ENCODE peak calls at places on chromosomes 7 and 10, in four cellular contexts. R is mesendoderm; E is cardiac fibroblast; T is effector CD4-positive, alpha-beta T cell. Q is an unnamed sample.

GRCh38 chr10:21823617-21824016 is 179.9 kb downstream of the DNAJC1 start:
- DNase-seq in R (no peak), E (no peak), T (no peak), Q (no peak)

GRCh38 chr7:106071999-106072714 is 40.0 kb downstream of the SYPL1 start:
- DNase-seq in T (no peak), E (no peak), R (peak), Q (no peak)

GRCh38 chr10:70733051-70733450 is 52.1 kb downstream of the TBATA start:
- DNase-seq in E (no peak), T (no peak), R (no peak), Q (no peak)

GRCh38 chr10:132748545-132749427 is 37.2 kb downstream of the NKX6-2 start:
- DNase-seq in E (no peak), R (no peak), T (no peak), Q (no peak)

GRCh38 chr10:99895867-99896266 is 113.4 kb downstream of the ABCC2 start:
- DNase-seq in T (no peak), E (no peak), R (no peak), Q (no peak)

GRCh38 chr10:113442340-113442739 is 110.5 kb upstream of the HABP2 start:
- DNase-seq in T (no peak), R (no peak), E (no peak), Q (no peak)

GRCh38 chr7:48096273-48096672 is 7.2 kb downstream of the UPP1 start:
- DNase-seq in T (no peak), E (peak), R (no peak), Q (no peak)

GRCh38 chr10:124372906-124373305 is 45.8 kb downstream of the OAT start:
- DNase-seq in T (no peak), E (no peak), R (no peak), Q (no peak)

GRCh38 chr7:33040803-33041516 is 21.6 kb downstream of the NT5C3A start:
- DNase-seq in E (peak), R (no peak), T (peak), Q (no peak)

GRCh38 chr10:92290076-92290836 is 622 bp downstream of the CPEB3 start:
- DNase-seq in T (peak), R (peak), E (peak), Q (peak)

GRCh38 chr7:96663871-96664445 is 45.7 kb downstream of the SEM1 start:
- DNase-seq in R (peak), E (no peak), T (no peak), Q (no peak)

GRCh38 chr7:29327455-29327854 is 132.9 kb downstream of the CHN2 start:
- DNase-seq in R (no peak), E (no peak), T (no peak), Q (no peak)

GRCh38 chr10:17113346-17113745 is 16.3 kb downstream of the CUBN start:
- DNase-seq in R (no peak), E (no peak), T (no peak), Q (no peak)

GRCh38 chr7:28784166-28784870 is 173.8 kb downstream of the TRIL start:
- DNase-seq in R (peak), E (no peak), T (no peak), Q (no peak)

GRCh38 chr7:137020351-137020750 is 151.9 kb downstream of the CHRM2 start:
- DNase-seq in T (no peak), E (no peak), R (no peak), Q (no peak)

GRCh38 chr7:150660939-150661613 is 24.4 kb upstream of the GIMAP2 start:
- DNase-seq in T (no peak), R (no peak), E (no peak), Q (no peak)

GRCh38 chr10:31761156-31761555 is 167.5 kb downstream of the ARHGAP12 start:
- DNase-seq in R (no peak), E (no peak), T (no peak), Q (no peak)

GRCh38 chr7:55147736-55148135 is 128.9 kb downstream of the EGFR start:
- DNase-seq in E (no peak), R (no peak), T (no peak), Q (no peak)

GRCh38 chr7:130332259-130333053 is 12.2 kb upstream of the CPA5 start:
- DNase-seq in E (no peak), T (no peak), R (no peak), Q (no peak)

GRCh38 chr10:71337219-71337625 is 18.2 kb downstream of the SLC29A3 start:
- DNase-seq in E (no peak), R (no peak), T (no peak), Q (no peak)

GRCh38 chr7:88224596-88225275 is 4.9 kb upstream of the SRI start:
- DNase-seq in E (peak), T (no peak), R (no peak), Q (peak)

GRCh38 chr7:156764766-156765165 is 124.2 kb downstream of the RNF32 start:
- DNase-seq in R (no peak), T (no peak), E (no peak), Q (no peak)

GRCh38 chr10:44956176-44956575 is 3.4 kb upstream of the RASSF4 start:
- DNase-seq in E (no peak), R (no peak), T (no peak), Q (no peak)

GRCh38 chr7:146115665-146116451 is 743 bp upstream of the CNTNAP2 start:
- DNase-seq in T (no peak), E (peak), R (peak), Q (peak)

GRCh38 chr7:11127112-11127785 is 153.6 kb downstream of the PHF14 start:
- DNase-seq in E (peak), T (no peak), R (peak), Q (no peak)

GRCh38 chr10:46069771-46070463 is 23.8 kb upstream of the MSMB start:
- DNase-seq in R (no peak), T (no peak), E (no peak), Q (no peak)

GRCh38 chr10:13614530-13615332 is 28.0 kb downstream of the PRPF18 start:
- DNase-seq in T (no peak), E (no peak), R (peak), Q (peak)

GRCh38 chr7:962401-963081 is 8.1 kb upstream of the ADAP1 start:
- DNase-seq in T (no peak), R (no peak), E (no peak), Q (no peak)

GRCh38 chr10:90859321-90859751 is 1.5 kb upstream of the HTR7 start:
- DNase-seq in T (no peak), R (no peak), E (peak), Q (peak)

GRCh38 chr10:52954407-52954806 is 181.8 kb upstream of the MBL2 start:
- DNase-seq in T (no peak), E (no peak), R (no peak), Q (no peak)

Q was measured in fibroblast of pulmonary artery.